ENCODE peak calls at places on chromosomes 16 and 17, in seven cellular contexts. G is heart left ventricle, W is right lobe of liver, V is K562, X is HCT116, M is HepG2, B is upper lobe of left lung. R is an unnamed sample.

GRCh38 chr16:55502801-55503366 is 6.0 kb upstream of the LPCAT2 start:
- ATAC-seq in G (peak), W (peak), V (no peak), X (peak), M (peak), B (peak), R (peak)

GRCh38 chr17:58413684-58414083 is 3.6 kb downstream of the RNF43 start:
- ATAC-seq in G (no peak), W (no peak), V (no peak), X (no peak), M (no peak), B (no peak), R (no peak)

GRCh38 chr17:43402567-43402966 is 3.8 kb downstream of the ARL4D start:
- ATAC-seq in G (no peak), W (no peak), V (no peak), X (no peak), M (peak), B (no peak), R (no peak)

GRCh38 chr17:77365584-77366186 is 224.9 kb downstream of the SEC14L1 start:
- ATAC-seq in G (peak), W (peak), V (no peak), X (peak), M (no peak), B (peak), R (peak)

GRCh38 chr17:77266891-77267341 is 126.1 kb downstream of the SEC14L1 start:
- ATAC-seq in G (no peak), W (no peak), V (peak), X (peak), M (peak), B (no peak), R (no peak)

GRCh38 chr17:33328129-33328528 is 35.0 kb upstream of the ASIC2 start:
- ATAC-seq in G (no peak), W (no peak), V (no peak), X (no peak), M (no peak), B (no peak), R (no peak)

GRCh38 chr17:48505788-48506187 is 25.0 kb downstream of the HOXB1 start:
- ATAC-seq in G (no peak), W (peak), V (peak), X (peak), M (peak), B (peak), R (peak)

GRCh38 chr16:88118376-88118775 is 167.1 kb downstream of the BANP start:
- ATAC-seq in G (no peak), W (no peak), V (no peak), X (peak), M (no peak), B (no peak), R (no peak)

GRCh38 chr16:77789085-77789611 is 784 bp downstream of the VAT1L start:
- ATAC-seq in G (peak), W (no peak), V (no peak), X (no peak), M (no peak), B (no peak), R (no peak)

GRCh38 chr17:74812109-74812864 is 36.1 kb upstream of the NAT9 start:
- ATAC-seq in G (peak), W (no peak), V (no peak), X (no peak), M (no peak), B (peak), R (peak)

GRCh38 chr16:69833791-69834282 is 71.7 kb downstream of the WWP2 start:
- ATAC-seq in G (no peak), W (peak), V (no peak), X (no peak), M (peak), B (no peak), R (no peak)

GRCh38 chr17:82227629-82228277 is 1.1 kb upstream of the SLC16A3 start:
- ATAC-seq in G (no peak), W (no peak), V (no peak), X (no peak), M (no peak), B (no peak), R (no peak)

GRCh38 chr17:1947743-1948516 is 77.2 kb downstream of the RTN4RL1 start:
- ATAC-seq in G (peak), W (no peak), V (no peak), X (no peak), M (peak), B (no peak), R (no peak)

GRCh38 chr17:73342549-73343167 is 30.9 kb upstream of the CDC42EP4 start:
- ATAC-seq in G (peak), W (no peak), V (no peak), X (no peak), M (no peak), B (peak), R (no peak)

GRCh38 chr17:49224997-49225337 is 5.6 kb downstream of the PHOSPHO1 start:
- ATAC-seq in G (no peak), W (no peak), V (no peak), X (no peak), M (no peak), B (no peak), R (no peak)

GRCh38 chr17:75635610-75636202 is 2.5 kb downstream of the SMIM5 start:
- ATAC-seq in G (peak), W (no peak), V (no peak), X (no peak), M (no peak), B (no peak), R (no peak)

GRCh38 chr17:70484050-70484449 is 314.7 kb downstream of the KCNJ2 start:
- ATAC-seq in G (no peak), W (no peak), V (no peak), X (no peak), M (no peak), B (no peak), R (no peak)

GRCh38 chr17:59149841-59150511 is 5.0 kb downstream of the SKA2 start:
- ATAC-seq in G (no peak), W (no peak), V (peak), X (no peak), M (peak), B (no peak), R (no peak)

DNA sequence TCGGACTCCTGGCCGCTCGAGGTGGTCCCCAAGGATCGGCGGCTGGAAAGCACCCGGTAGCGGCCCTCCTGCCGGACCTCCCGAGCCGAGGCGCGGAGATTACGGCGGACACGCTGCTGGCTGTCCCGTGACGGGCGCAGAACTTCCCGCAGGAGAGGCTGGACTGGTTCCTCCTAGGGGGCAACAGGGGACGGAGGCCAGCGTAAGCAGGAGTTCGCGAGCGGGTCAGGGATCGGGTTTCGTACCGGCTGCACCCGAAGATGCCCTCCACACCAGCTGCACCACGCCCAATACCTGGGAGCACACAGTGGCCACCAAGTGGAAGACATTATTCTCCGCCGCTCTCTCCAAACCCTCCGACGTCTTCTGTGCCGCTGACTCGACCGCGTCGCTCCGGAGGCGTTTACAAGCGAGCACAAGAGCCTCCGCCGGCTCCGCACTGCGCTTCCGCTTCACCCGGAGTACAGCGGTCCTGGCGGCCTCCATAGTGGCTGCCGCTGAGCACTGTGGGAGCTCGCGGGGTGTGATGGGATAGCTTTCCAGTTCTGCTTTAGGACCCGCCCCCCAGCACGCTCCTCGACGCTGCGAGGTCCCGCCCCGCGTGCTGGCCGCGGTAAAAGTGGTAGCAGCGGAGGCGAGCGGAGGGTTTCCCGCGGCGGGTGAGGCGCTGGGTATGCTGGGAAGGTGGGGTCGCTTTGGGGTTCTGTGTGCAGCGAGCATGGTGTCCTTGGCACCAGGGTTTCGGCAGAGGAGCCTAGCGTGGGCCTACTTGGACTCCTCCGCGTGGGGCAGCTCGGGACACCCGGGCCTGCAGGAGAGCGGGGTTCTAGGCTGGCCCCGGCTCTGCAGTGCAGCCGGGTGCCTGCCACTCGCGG is at the start of the genes PRMT7 and SLC7A6OS:
- ATAC-seq in G (peak), W (peak), V (peak), X (peak), M (peak), B (peak), R (peak)
- TF ChIP-seq POLR2A in G (no peak), W (peak), V (peak), X (peak), M (peak), B (peak), R (peak)

GRCh38 chr16:11181242-11181888 is 74.6 kb downstream of the SOCS1 start:
- ATAC-seq in G (no peak), W (no peak), V (no peak), X (no peak), M (no peak), B (no peak), R (no peak)

GRCh38 chr16:11182381-11182780 is 73.6 kb downstream of the SOCS1 start:
- ATAC-seq in G (no peak), W (no peak), V (no peak), X (no peak), M (no peak), B (peak), R (no peak)

GRCh38 chr16:11183951-11184350 is 72.1 kb downstream of the SOCS1 start:
- ATAC-seq in G (no peak), W (no peak), V (no peak), X (no peak), M (peak), B (no peak), R (no peak)

GRCh38 chr16:11181889-11182279 is 74.1 kb downstream of the SOCS1 start:
- ATAC-seq in G (no peak), W (peak), V (no peak), X (no peak), M (no peak), B (peak), R (peak)

DNA sequence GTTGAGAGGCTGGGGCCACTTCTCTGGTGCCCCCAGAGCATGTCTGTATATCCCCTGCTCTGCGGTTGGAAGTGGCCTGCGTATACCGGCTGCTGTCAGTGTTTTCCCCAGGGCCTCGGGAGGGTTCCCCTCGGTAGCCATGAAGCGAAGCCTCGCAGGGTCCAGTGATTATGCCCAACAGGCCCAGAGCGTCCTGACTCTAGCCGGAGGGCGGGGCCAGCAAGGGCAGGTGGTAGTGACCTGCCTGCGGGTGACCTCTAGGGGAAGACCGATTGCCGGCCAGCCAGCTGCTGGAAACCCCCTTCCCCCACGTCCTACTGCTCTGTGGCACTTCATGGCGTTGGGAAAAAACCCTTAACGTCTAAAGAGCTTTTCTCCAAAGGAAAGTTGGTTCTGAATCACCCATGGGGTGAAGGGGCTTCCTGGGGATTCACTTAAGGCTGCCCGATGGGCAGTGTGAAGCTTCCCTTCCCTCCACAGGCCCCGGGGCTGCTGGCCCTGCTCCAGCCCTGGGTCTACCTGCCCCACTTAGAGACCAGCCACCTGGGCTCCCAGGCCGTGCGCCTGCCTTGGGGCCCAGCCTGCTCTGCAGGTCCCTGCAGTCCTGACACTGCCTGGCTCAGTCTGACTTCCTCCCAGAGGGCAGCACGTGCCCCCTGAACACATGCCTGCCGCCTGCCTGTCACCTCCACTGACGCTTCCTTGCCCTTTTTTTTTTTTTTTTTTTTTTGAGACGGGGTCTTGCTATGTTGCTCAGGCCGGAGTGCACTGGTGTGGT is 72.8 kb downstream of the SOCS1 start:
- ATAC-seq in G (no peak), W (no peak), V (peak), X (no peak), M (peak), B (no peak), R (no peak)
- TF ChIP-seq CTCF in G (no peak), W (no peak), V (no peak), X (no peak), M (peak), B (no peak), R (no peak)

DNA sequence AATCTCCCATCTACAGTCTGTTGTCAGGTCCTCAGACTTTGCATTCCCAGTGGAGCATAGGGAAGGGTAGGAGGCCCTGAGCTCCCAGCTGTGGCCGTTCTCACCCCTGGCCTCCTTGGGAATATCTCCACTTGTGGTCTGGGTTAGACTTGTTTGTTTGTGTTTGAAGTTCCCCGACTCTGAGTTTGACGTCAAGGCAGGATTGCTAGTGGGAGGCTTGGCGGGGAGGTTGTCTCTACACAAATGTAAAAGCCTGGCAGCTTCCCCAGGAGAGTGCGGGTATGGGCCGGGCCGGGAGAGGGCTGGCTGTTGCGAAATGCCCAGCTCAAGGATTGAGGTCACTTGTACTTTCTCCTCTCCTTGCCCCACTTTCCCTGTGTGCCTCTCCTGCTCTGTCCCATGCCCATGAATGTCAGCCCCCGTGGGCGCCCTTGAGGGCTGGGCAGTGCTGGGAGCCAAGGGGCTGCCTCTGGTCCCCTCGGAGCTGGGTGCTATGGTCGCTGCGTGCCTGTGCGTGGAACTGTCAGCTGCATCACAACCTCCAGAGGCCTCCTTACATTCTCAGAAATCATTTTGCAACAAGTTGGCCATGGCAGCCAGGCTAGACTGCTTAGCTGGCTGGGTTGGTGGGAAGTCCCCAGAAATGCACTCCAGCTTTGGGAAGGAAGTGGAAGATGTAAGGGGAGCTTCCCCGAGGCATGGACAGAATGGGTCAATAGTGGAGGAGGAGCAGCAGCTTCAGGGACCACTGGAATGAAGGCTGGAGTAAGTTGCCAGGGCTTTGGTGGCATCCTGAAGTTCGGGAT is 84.3 kb downstream of the KSR1 start:
- ATAC-seq in G (peak), W (peak), V (no peak), X (no peak), M (peak), B (peak), R (peak)
- TF ChIP-seq POLR2A in G (no peak), W (no peak), V (no peak), X (no peak), M (no peak), B (no peak), R (no peak)

GRCh38 chr16:85674828-85675227 is 13.9 kb downstream of the GINS2 start:
- ATAC-seq in G (no peak), W (no peak), V (no peak), X (no peak), M (no peak), B (no peak), R (no peak)

GRCh38 chr16:85673529-85674417 is 15.0 kb downstream of the GINS2 start:
- ATAC-seq in G (peak), W (peak), V (peak), X (no peak), M (no peak), B (peak), R (peak)

GRCh38 chr16:85674418-85674755 is 14.4 kb downstream of the GINS2 start:
- ATAC-seq in G (no peak), W (no peak), V (no peak), X (no peak), M (no peak), B (no peak), R (no peak)

GRCh38 chr16:85676466-85676865 is 12.3 kb downstream of the GINS2 start:
- ATAC-seq in G (no peak), W (no peak), V (peak), X (no peak), M (no peak), B (no peak), R (no peak)

DNA sequence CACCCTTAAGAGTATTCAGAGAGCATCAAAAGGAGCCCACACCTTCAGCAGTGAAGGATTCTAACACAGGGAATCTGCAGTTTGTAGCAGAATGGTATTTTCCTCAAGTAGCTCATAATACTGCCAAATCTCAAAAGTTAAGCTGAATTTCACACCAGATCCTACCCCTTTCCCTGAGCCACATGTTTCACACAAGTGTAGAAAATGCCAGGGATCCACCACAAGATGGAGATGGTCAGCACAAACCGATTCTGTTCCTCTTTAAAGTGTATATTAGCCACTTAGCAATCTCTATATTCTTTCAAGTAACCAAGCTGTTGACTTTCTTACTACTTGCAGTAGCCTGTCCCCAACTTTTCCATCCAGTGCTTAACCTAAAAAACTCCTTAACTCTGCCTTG is 13.2 kb downstream of the GINS2 start:
- ATAC-seq in G (no peak), W (no peak), V (peak), X (peak), M (peak), B (no peak), R (no peak)
- TF ChIP-seq CTCF in G (peak), W (peak), V (peak), X (peak), M (peak), B (no peak), R (no peak)

DNA sequence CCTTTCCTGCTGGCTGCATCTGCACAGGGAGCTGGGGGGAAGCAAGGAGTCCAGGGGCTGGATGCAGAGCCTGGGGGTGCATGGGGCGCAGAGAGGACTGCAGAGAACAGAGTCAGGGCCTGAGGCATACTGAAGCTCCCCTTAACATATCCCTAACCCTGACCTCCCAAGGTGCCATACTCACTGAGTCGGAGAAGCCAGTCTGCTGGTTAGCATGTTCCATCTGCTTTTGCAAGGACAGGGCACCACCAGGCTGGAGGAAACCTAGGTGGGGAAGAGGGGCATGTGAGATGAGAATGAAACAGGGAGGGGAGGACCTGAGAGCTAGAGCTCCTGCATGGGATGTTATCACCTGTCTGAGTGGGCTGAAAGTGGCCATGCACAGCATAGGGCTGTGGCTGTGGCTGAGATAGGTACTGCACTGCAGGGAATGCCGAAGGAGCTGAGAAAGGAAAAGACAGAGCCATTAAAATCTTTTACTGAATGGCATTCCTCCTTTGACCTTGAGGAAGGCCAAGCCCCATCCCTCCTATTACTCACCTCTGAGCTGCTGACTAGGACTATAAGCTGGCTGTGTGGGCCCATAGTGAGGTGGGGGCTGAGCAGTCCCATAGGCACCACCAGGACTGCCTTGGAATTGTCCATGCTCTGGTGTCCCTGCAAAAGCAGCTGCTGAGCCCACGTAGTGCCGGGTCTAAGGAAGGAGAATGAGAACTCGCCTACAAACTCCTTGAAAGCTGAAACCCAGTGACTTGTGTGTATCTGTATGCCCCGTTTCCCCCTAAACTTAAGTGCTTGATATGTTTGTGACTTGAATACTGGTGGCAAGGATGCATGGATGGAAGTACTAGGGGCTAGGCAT is 1.9 kb downstream of the GPS2 start:
- ATAC-seq in G (no peak), W (no peak), V (peak), X (peak), M (peak), B (no peak), R (no peak)
- TF ChIP-seq POLR2A in G (no peak), W (peak), V (peak), X (no peak), M (peak), B (no peak), R (no peak)

GRCh38 chr17:79845601-79845949 is 6.3 kb upstream of the CBX4 start:
- ATAC-seq in G (no peak), W (no peak), V (peak), X (no peak), M (peak), B (peak), R (peak)

GRCh38 chr17:79842656-79843474 is 3.6 kb upstream of the CBX4 start:
- ATAC-seq in G (no peak), W (no peak), V (no peak), X (no peak), M (no peak), B (no peak), R (no peak)

GRCh38 chr17:79843475-79843916 is 4.3 kb upstream of the CBX4 start:
- ATAC-seq in G (no peak), W (no peak), V (no peak), X (no peak), M (no peak), B (no peak), R (no peak)

GRCh38 chr17:79843917-79844815 is 4.9 kb upstream of the CBX4 start:
- ATAC-seq in G (peak), W (peak), V (no peak), X (peak), M (peak), B (peak), R (peak)

GRCh38 chr17:79844869-79845600 is 5.8 kb upstream of the CBX4 start:
- ATAC-seq in G (peak), W (peak), V (peak), X (peak), M (peak), B (peak), R (peak)
- TF ChIP-seq CTCF in G (peak), W (peak), V (peak), X (peak), M (peak), B (peak), R (peak)

R was measured in gastroesophageal sphincter.